ENCODE peak calls at places on chromosomes 3 and 15, in eight cellular contexts. K, U, C, V, G, N, B and R are unnamed samples.

GRCh38 chr15:93382196-93382820 is 293.3 kb upstream of the RGMA start:
- DNase-seq in U (no peak), B (no peak), G (no peak), N (no peak), K (peak), C (no peak), V (no peak), R (no peak)

GRCh38 chr15:89409184-89409992 is 74.8 kb upstream of the POLG start:
- DNase-seq in B (no peak), U (no peak), N (no peak), C (no peak), G (no peak), V (no peak), K (no peak), R (no peak)

GRCh38 chr3:150022406-150023238 is 51.9 kb upstream of the PFN2 start:
- DNase-seq in N (peak), V (no peak), B (no peak), C (no peak), G (no peak), U (peak), K (no peak), R (peak)

GRCh38 chr3:152554980-152555379 is 280.0 kb upstream of the P2RY1 start:
- DNase-seq in B (no peak), G (no peak), U (no peak), K (no peak), V (no peak), C (no peak), N (no peak), R (no peak)

GRCh38 chr3:129040579-129041300 is 19.8 kb upstream of the GP9 start:
- DNase-seq in V (no peak), G (no peak), B (no peak), K (no peak), U (no peak), N (no peak), C (no peak), R (no peak)

GRCh38 chr3:160152638-160153037 is 72.6 kb upstream of the C3orf80 start:
- DNase-seq in G (no peak), U (no peak), K (no peak), C (no peak), V (no peak), B (no peak), N (no peak), R (no peak)

GRCh38 chr3:56251343-56251945 is 216.8 kb downstream of the ERC2 start:
- DNase-seq in N (peak), G (no peak), K (peak), B (peak), V (peak), C (peak), U (peak), R (peak)

GRCh38 chr3:161474139-161474538 is 22.5 kb upstream of the OTOL1 start:
- DNase-seq in U (no peak), G (no peak), C (no peak), B (no peak), N (no peak), K (no peak), V (no peak), R (no peak)

GRCh38 chr15:43346305-43346704 is 15.9 kb upstream of the LCMT2 start:
- DNase-seq in C (no peak), U (no peak), G (no peak), N (no peak), K (no peak), B (no peak), V (no peak), R (no peak)

GRCh38 chr3:52440249-52440551 is 4.7 kb downstream of the SEMA3G start:
- DNase-seq in K (no peak), U (no peak), N (no peak), B (no peak), G (no peak), C (no peak), V (no peak), R (no peak)

GRCh38 chr3:133472889-133473288 is 73.0 kb downstream of the BFSP2 start:
- DNase-seq in C (no peak), B (no peak), G (no peak), V (no peak), N (no peak), U (no peak), K (no peak), R (no peak)

GRCh38 chr3:59235221-59236012 is 185.6 kb upstream of the CFAP20DC start:
- DNase-seq in G (no peak), V (no peak), C (no peak), N (no peak), K (no peak), B (no peak), U (no peak), R (no peak)

GRCh38 chr15:23003736-23004135 is 23.6 kb upstream of the CYFIP1 start:
- DNase-seq in G (no peak), B (no peak), C (no peak), K (no peak), U (no peak), N (no peak), V (no peak), R (no peak)

GRCh38 chr3:182248349-182248880 is 536.7 kb downstream of the SOX2 start:
- DNase-seq in B (no peak), K (no peak), G (no peak), C (no peak), V (no peak), U (no peak), N (no peak), R (no peak)

GRCh38 chr3:67192466-67192865 is 194.4 kb downstream of the KBTBD8 start:
- DNase-seq in B (no peak), N (no peak), K (no peak), U (no peak), V (no peak), C (no peak), G (no peak), R (no peak)

GRCh38 chr3:133894334-133895207 is 1.1 kb downstream of the RAB6B start:
- DNase-seq in C (no peak), B (no peak), G (no peak), N (no peak), U (no peak), K (peak), V (no peak), R (no peak)

GRCh38 chr3:13873818-13874217 is 6.1 kb downstream of the WNT7A start:
- DNase-seq in N (no peak), C (no peak), U (no peak), B (no peak), K (no peak), V (peak), G (no peak), R (no peak)

GRCh38 chr15:35874260-35874905 is 328.4 kb upstream of the DPH6 start:
- DNase-seq in V (no peak), K (no peak), B (peak), N (peak), U (peak), C (no peak), G (no peak), R (peak)

GRCh38 chr3:14322667-14323295 is 79.6 kb upstream of the SLC6A6 start:
- DNase-seq in B (no peak), G (no peak), V (no peak), C (no peak), N (no peak), U (no peak), K (no peak), R (no peak)

GRCh38 chr3:14343338-14344112 is 58.9 kb upstream of the SLC6A6 start:
- DNase-seq in C (no peak), V (no peak), B (no peak), K (no peak), N (no peak), U (no peak), G (no peak), R (no peak)

GRCh38 chr15:67109141-67110034 is 44.0 kb downstream of the SMAD3 start:
- DNase-seq in K (no peak), N (peak), B (peak), V (no peak), U (peak), G (no peak), C (peak), R (no peak)

GRCh38 chr3:127754411-127755304 is 67.7 kb downstream of the MGLL start:
- DNase-seq in V (no peak), G (peak), N (no peak), U (no peak), B (no peak), C (no peak), K (no peak), R (no peak)

GRCh38 chr15:30984118-30984517 is 7.3 kb downstream of the MTMR10 start:
- DNase-seq in K (no peak), C (no peak), B (no peak), N (no peak), U (no peak), V (no peak), G (no peak), R (no peak)

GRCh38 chr15:77569647-77570186 is 63.0 kb downstream of the LINGO1 start:
- DNase-seq in U (no peak), G (no peak), V (no peak), N (no peak), C (no peak), B (no peak), K (peak), R (no peak)

GRCh38 chr15:97902140-97902780 is 58.2 kb upstream of the ARRDC4 start:
- DNase-seq in V (no peak), G (no peak), N (peak), K (no peak), B (no peak), C (no peak), U (peak), R (no peak)

GRCh38 chr3:52971895-52972294 is 74.0 kb downstream of the SFMBT1 start:
- DNase-seq in G (no peak), V (no peak), K (no peak), B (no peak), U (no peak), C (no peak), N (no peak), R (no peak)

GRCh38 chr3:18436213-18436612 is 11.1 kb upstream of the SATB1 start:
- DNase-seq in B (no peak), G (no peak), N (no peak), V (no peak), K (no peak), U (no peak), C (no peak), R (no peak)

GRCh38 chr3:64355473-64355872 is 130.2 kb upstream of the PRICKLE2 start:
- DNase-seq in G (no peak), U (peak), V (no peak), K (no peak), N (no peak), C (peak), B (no peak), R (no peak)

GRCh38 chr3:171342783-171343420 is 117.3 kb downstream of the TNIK start:
- DNase-seq in N (no peak), K (no peak), C (no peak), G (no peak), U (no peak), B (no peak), V (no peak), R (no peak)

GRCh38 chr3:123620338-123620737 is 35.5 kb upstream of the HACD2 start:
- DNase-seq in V (no peak), N (no peak), K (no peak), C (peak), U (no peak), G (no peak), B (no peak), R (no peak)

GRCh38 chr3:138187296-138188012 is at the start of gene ARMC8:
- DNase-seq in G (no peak), V (peak), K (peak), U (peak), N (peak), B (no peak), C (peak), R (peak)

GRCh38 chr3:46406786-46407611 is at the start of the genes CCR5AS and CCRL2:
- DNase-seq in V (no peak), G (peak), C (peak), B (no peak), U (no peak), N (peak), K (no peak), R (no peak)

GRCh38 chr3:67655364-67656121 is 1.1 kb upstream of the SUCLG2 start:
- DNase-seq in C (peak), U (no peak), N (no peak), B (no peak), V (no peak), K (no peak), G (peak), R (no peak)

GRCh38 chr3:33883538-33884203 is 85.2 kb downstream of the PDCD6IP start:
- DNase-seq in K (peak), G (no peak), U (peak), N (peak), C (no peak), V (peak), B (no peak), R (peak)

GRCh38 chr15:42066764-42067415 is 27.5 kb downstream of the PLA2G4D start:
- DNase-seq in B (no peak), K (no peak), V (no peak), U (no peak), C (peak), G (no peak), N (no peak), R (no peak)

GRCh38 chr3:29914861-29915524 is 634.1 kb downstream of the RBMS3 start:
- DNase-seq in V (no peak), N (no peak), G (no peak), C (no peak), U (peak), B (no peak), K (no peak), R (peak)

GRCh38 chr3:170307998-170308398 is 49.5 kb upstream of the SKIL start:
- DNase-seq in K (no peak), G (no peak), C (no peak), B (no peak), U (peak), N (no peak), V (no peak), R (no peak)

GRCh38 chr15:30001592-30001991 is 81.2 kb upstream of the GOLGA8J start:
- DNase-seq in V (no peak), B (no peak), U (no peak), K (no peak), C (no peak), N (no peak), G (no peak), R (no peak)

GRCh38 chr15:65824031-65824743 is 32.1 kb upstream of the DENND4A start:
- DNase-seq in V (peak), N (peak), U (peak), B (no peak), K (peak), C (no peak), G (no peak), R (no peak)